ENCODE peak calls at places on chromosome 2, in eight cellular contexts. One of them, this sample, is unnamed.

GRCh38 chr2:128281852-128282245 is 36.8 kb downstream of the HS6ST1 start:
- DNase-seq in prostate gland: no peak
- DNase-seq in CD8-positive, alpha-beta T cell: no peak
- DNase-seq in AG10803: no peak
- DNase-seq in GM23338: no peak
- DNase-seq in astrocyte of the spinal cord: no peak
- DNase-seq in adrenal gland: no peak
- DNase-seq in epithelial cell of esophagus: no peak
- DNase-seq in this sample: no peak

GRCh38 chr2:56077352-56077915 is 106.4 kb upstream of the CCDC85A start:
- DNase-seq in prostate gland: no peak
- DNase-seq in CD8-positive, alpha-beta T cell: no peak
- DNase-seq in AG10803: peak; percentile 15
- DNase-seq in GM23338: peak; percentile 81
- DNase-seq in astrocyte of the spinal cord: peak; percentile 12
- DNase-seq in adrenal gland: no peak
- DNase-seq in epithelial cell of esophagus: peak; percentile 37
- DNase-seq in this sample: no peak

GRCh38 chr2:15112216-15112615 is 448.9 kb downstream of the NBAS start:
- DNase-seq in prostate gland: no peak
- DNase-seq in CD8-positive, alpha-beta T cell: no peak
- DNase-seq in AG10803: peak; percentile 12
- DNase-seq in GM23338: peak; percentile 67
- DNase-seq in astrocyte of the spinal cord: peak; percentile 51
- DNase-seq in adrenal gland: no peak
- DNase-seq in epithelial cell of esophagus: peak; percentile 50
- DNase-seq in this sample: peak; percentile 1

GRCh38 chr2:11187083-11187619 is 31.9 kb downstream of the SLC66A3 start:
- DNase-seq in prostate gland: no peak
- DNase-seq in CD8-positive, alpha-beta T cell: no peak
- DNase-seq in AG10803: peak; percentile 84
- DNase-seq in GM23338: no peak
- DNase-seq in astrocyte of the spinal cord: peak; percentile 68
- DNase-seq in adrenal gland: peak; percentile 42
- DNase-seq in epithelial cell of esophagus: peak; percentile 55
- DNase-seq in this sample: peak; percentile 82

GRCh38 chr2:54986266-54986665 is 64.0 kb downstream of the RTN4 start:
- DNase-seq in prostate gland: no peak
- DNase-seq in CD8-positive, alpha-beta T cell: no peak
- DNase-seq in AG10803: no peak
- DNase-seq in GM23338: no peak
- DNase-seq in astrocyte of the spinal cord: no peak
- DNase-seq in adrenal gland: no peak
- DNase-seq in epithelial cell of esophagus: no peak
- DNase-seq in this sample: peak; percentile 39

GRCh38 chr2:45212953-45213635 is 203.8 kb upstream of the SIX2 start:
- DNase-seq in prostate gland: no peak
- DNase-seq in CD8-positive, alpha-beta T cell: no peak
- DNase-seq in AG10803: no peak
- DNase-seq in GM23338: no peak
- DNase-seq in astrocyte of the spinal cord: peak; percentile 47
- DNase-seq in adrenal gland: no peak
- DNase-seq in epithelial cell of esophagus: no peak
- DNase-seq in this sample: peak; percentile 49

GRCh38 chr2:16030206-16031054 is 90.1 kb downstream of the MYCN start:
- DNase-seq in prostate gland: no peak
- DNase-seq in CD8-positive, alpha-beta T cell: no peak
- DNase-seq in AG10803: no peak
- DNase-seq in GM23338: no peak
- DNase-seq in astrocyte of the spinal cord: no peak
- DNase-seq in adrenal gland: no peak
- DNase-seq in epithelial cell of esophagus: no peak
- DNase-seq in this sample: no peak

GRCh38 chr2:111155610-111156009 is 34.9 kb downstream of the BCL2L11 start:
- DNase-seq in prostate gland: peak; percentile 27
- DNase-seq in CD8-positive, alpha-beta T cell: no peak
- DNase-seq in AG10803: no peak
- DNase-seq in GM23338: no peak
- DNase-seq in astrocyte of the spinal cord: no peak
- DNase-seq in adrenal gland: no peak
- DNase-seq in epithelial cell of esophagus: peak; percentile 90
- DNase-seq in this sample: no peak

GRCh38 chr2:235766206-235766794 is 272.5 kb downstream of the AGAP1 start:
- DNase-seq in prostate gland: peak; percentile 77
- DNase-seq in CD8-positive, alpha-beta T cell: peak; percentile 58
- DNase-seq in AG10803: peak; percentile 78
- DNase-seq in GM23338: peak; percentile 88
- DNase-seq in astrocyte of the spinal cord: peak; percentile 84
- DNase-seq in adrenal gland: peak; percentile 80
- DNase-seq in epithelial cell of esophagus: peak; percentile 70
- DNase-seq in this sample: peak; percentile 84

GRCh38 chr2:218030409-218031195 is 27.8 kb upstream of the TNS1 start:
- DNase-seq in prostate gland: no peak
- DNase-seq in CD8-positive, alpha-beta T cell: peak; percentile 41
- DNase-seq in AG10803: no peak
- DNase-seq in GM23338: no peak
- DNase-seq in astrocyte of the spinal cord: no peak
- DNase-seq in adrenal gland: peak; percentile 5
- DNase-seq in epithelial cell of esophagus: no peak
- DNase-seq in this sample: no peak

GRCh38 chr2:49255325-49256023 is 101.2 kb upstream of the FSHR start:
- DNase-seq in prostate gland: peak; percentile 33
- DNase-seq in CD8-positive, alpha-beta T cell: no peak
- DNase-seq in AG10803: peak; percentile 8
- DNase-seq in GM23338: no peak
- DNase-seq in astrocyte of the spinal cord: no peak
- DNase-seq in adrenal gland: no peak
- DNase-seq in epithelial cell of esophagus: no peak
- DNase-seq in this sample: peak; percentile 29

GRCh38 chr2:46521215-46521683 is 41.9 kb downstream of the TMEM247 start:
- DNase-seq in prostate gland: no peak
- DNase-seq in CD8-positive, alpha-beta T cell: no peak
- DNase-seq in AG10803: peak; percentile 98
- DNase-seq in GM23338: no peak
- DNase-seq in astrocyte of the spinal cord: peak; percentile 44
- DNase-seq in adrenal gland: peak; percentile 70
- DNase-seq in epithelial cell of esophagus: no peak
- DNase-seq in this sample: peak; percentile 91

DNA sequence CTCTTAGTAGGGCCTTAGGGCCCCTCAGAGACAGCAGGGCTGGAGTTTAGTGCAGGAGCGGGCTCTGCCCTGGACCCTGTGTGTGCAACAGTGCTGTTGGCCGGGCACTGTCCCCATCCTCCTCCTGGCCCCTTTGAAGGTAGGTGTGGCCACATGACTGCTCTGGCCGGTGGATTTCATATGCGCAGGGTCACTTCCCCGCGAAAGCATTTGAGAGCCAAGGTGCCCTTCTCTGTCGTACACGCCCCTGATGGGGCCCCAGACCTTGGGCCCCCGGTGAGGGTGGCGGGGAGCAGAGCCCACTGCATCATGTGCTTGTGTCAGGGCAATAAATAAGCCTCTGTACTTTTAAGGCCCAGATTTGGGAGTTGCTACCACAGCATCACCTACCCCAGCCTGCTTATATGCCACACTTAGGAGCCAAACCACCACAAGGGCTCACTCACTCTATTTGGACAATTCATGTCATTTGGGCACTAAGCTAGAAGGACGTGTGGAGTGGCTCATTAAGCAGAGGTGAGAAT is 15.5 kb downstream of the TMEM177 start:
- DNase-seq in prostate gland: no peak
- DNase-seq in CD8-positive, alpha-beta T cell: no peak
- DNase-seq in AG10803: no peak
- DNase-seq in GM23338: no peak
- DNase-seq in astrocyte of the spinal cord: no peak
- DNase-seq in adrenal gland: no peak
- DNase-seq in epithelial cell of esophagus: no peak
- DNase-seq in this sample: no peak
- H3K4me3 ChIP-seq in prostate gland: no peak overlapping the region
- H3K4me3 ChIP-seq in CD8-positive, alpha-beta T cell: no peak overlapping the region
- H3K4me3 ChIP-seq in AG10803: peak overlapping the region; percentile 33
- H3K4me3 ChIP-seq in GM23338: no peak overlapping the region
- H3K4me3 ChIP-seq in astrocyte of the spinal cord: no peak overlapping the region
- H3K4me3 ChIP-seq in adrenal gland: no peak overlapping the region
- H3K4me3 ChIP-seq in epithelial cell of esophagus: no peak overlapping the region
- H3K4me3 ChIP-seq in this sample: no peak overlapping the region

DNA sequence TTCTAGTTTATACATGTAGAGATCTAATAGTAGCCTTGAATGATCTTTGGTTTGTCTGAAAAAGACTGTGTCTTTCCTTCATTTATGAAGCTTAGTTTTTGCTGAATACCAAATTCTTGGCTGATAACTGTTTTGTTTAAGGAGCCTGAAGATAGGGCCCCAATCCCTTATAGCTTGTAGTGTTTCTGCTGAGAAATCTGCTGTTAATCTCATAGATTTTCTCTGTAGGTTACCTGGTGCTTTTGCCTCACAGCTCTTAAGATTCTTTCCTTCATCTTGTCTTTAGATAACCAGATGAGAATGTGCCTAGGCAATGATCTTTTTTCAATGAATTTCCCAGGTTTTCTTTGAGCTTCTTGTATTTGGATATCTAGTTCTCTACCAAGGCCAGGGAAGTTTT is 562.1 kb downstream of the XIRP2 start:
- DNase-seq in prostate gland: no peak
- DNase-seq in CD8-positive, alpha-beta T cell: no peak
- DNase-seq in AG10803: no peak
- DNase-seq in GM23338: no peak
- DNase-seq in astrocyte of the spinal cord: no peak
- DNase-seq in adrenal gland: no peak
- DNase-seq in epithelial cell of esophagus: no peak
- DNase-seq in this sample: no peak
- H3K4me3 ChIP-seq in prostate gland: no peak overlapping the region
- H3K4me3 ChIP-seq in CD8-positive, alpha-beta T cell: no peak overlapping the region
- H3K4me3 ChIP-seq in AG10803: no peak overlapping the region
- H3K4me3 ChIP-seq in GM23338: no peak overlapping the region
- H3K4me3 ChIP-seq in astrocyte of the spinal cord: no peak overlapping the region
- H3K4me3 ChIP-seq in adrenal gland: no peak overlapping the region
- H3K4me3 ChIP-seq in epithelial cell of esophagus: no peak overlapping the region
- H3K4me3 ChIP-seq in this sample: no peak overlapping the region

DNA sequence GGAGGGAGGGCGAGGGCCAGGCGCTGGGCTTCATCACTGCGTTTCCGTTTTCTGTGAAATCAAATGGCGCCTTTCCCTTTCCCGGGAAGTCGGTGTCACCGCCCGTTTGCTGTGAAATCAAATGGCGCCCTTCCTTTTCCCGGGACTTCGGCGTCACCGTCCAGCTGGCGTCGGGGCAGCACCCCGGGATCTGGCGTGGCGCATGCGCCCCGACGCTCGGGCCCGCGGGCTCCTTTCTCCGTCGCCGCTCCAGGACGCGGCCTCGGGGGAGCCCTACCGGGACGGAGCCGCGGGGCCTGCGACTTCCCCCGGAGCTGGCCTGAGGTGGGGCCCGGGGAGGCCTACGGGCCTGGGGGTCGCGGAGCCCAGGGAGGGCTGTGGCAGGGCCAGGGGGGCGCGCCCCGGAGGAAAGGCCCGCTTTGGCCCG is at the start of gene FAM228A:
- DNase-seq in prostate gland: no peak
- DNase-seq in CD8-positive, alpha-beta T cell: no peak
- DNase-seq in AG10803: no peak
- DNase-seq in GM23338: peak; percentile 50
- DNase-seq in astrocyte of the spinal cord: no peak
- DNase-seq in adrenal gland: no peak
- DNase-seq in epithelial cell of esophagus: no peak
- DNase-seq in this sample: no peak
- H3K4me3 ChIP-seq in prostate gland: peak within 1 kb of the TSS; percentile 13
- H3K4me3 ChIP-seq in CD8-positive, alpha-beta T cell: no peak within 1 kb of the TSS
- H3K4me3 ChIP-seq in AG10803: peak within 1 kb of the TSS; percentile 53
- H3K4me3 ChIP-seq in GM23338: peak within 1 kb of the TSS; percentile 28
- H3K4me3 ChIP-seq in astrocyte of the spinal cord: no peak within 1 kb of the TSS
- H3K4me3 ChIP-seq in adrenal gland: no peak within 1 kb of the TSS
- H3K4me3 ChIP-seq in epithelial cell of esophagus: peak within 1 kb of the TSS; percentile 15
- H3K4me3 ChIP-seq in this sample: peak within 1 kb of the TSS; percentile 38

GRCh38 chr2:25314514-25315315 is 27.0 kb downstream of the DNMT3A start:
- DNase-seq in prostate gland: peak; percentile 44
- DNase-seq in CD8-positive, alpha-beta T cell: peak; percentile 79
- DNase-seq in AG10803: no peak
- DNase-seq in GM23338: peak; percentile 93
- DNase-seq in astrocyte of the spinal cord: no peak
- DNase-seq in adrenal gland: peak; percentile 63
- DNase-seq in epithelial cell of esophagus: no peak
- DNase-seq in this sample: no peak
- H3K4me3 ChIP-seq in prostate gland: no peak overlapping the region
- H3K4me3 ChIP-seq in CD8-positive, alpha-beta T cell: peak overlapping the region; percentile 46
- H3K4me3 ChIP-seq in AG10803: no peak overlapping the region
- H3K4me3 ChIP-seq in GM23338: peak overlapping the region; percentile 28
- H3K4me3 ChIP-seq in astrocyte of the spinal cord: no peak overlapping the region
- H3K4me3 ChIP-seq in adrenal gland: no peak overlapping the region
- H3K4me3 ChIP-seq in epithelial cell of esophagus: no peak overlapping the region
- H3K4me3 ChIP-seq in this sample: no peak overlapping the region

DNA sequence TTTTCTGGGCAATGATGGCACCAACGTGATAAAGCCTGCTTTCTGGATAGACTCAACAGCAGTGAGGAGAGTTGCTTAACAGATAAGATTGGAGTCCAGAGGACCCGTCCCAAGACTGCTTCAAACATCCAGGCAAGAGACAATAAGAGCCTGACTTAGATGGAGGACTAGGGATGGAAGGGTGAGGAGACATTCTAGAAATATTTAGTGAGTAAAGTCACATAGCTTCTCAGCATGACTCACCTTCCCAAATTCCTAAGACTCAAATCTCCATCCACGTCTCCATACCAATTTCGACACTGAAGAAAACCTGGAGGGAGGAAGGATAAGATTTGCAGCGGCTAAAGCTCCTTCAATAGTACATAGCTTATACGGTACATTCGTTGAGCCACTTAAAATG is 88.2 kb upstream of the KLF7 start:
- DNase-seq in prostate gland: no peak
- DNase-seq in CD8-positive, alpha-beta T cell: no peak
- DNase-seq in AG10803: peak; percentile 98
- DNase-seq in GM23338: no peak
- DNase-seq in astrocyte of the spinal cord: peak; percentile 84
- DNase-seq in adrenal gland: no peak
- DNase-seq in epithelial cell of esophagus: peak; percentile 89
- DNase-seq in this sample: peak; percentile 86
- H3K4me3 ChIP-seq in prostate gland: no peak overlapping the region
- H3K4me3 ChIP-seq in CD8-positive, alpha-beta T cell: no peak overlapping the region
- H3K4me3 ChIP-seq in AG10803: no peak overlapping the region
- H3K4me3 ChIP-seq in GM23338: no peak overlapping the region
- H3K4me3 ChIP-seq in astrocyte of the spinal cord: no peak overlapping the region
- H3K4me3 ChIP-seq in adrenal gland: no peak overlapping the region
- H3K4me3 ChIP-seq in epithelial cell of esophagus: no peak overlapping the region
- H3K4me3 ChIP-seq in this sample: peak overlapping the region; percentile 13

DNA sequence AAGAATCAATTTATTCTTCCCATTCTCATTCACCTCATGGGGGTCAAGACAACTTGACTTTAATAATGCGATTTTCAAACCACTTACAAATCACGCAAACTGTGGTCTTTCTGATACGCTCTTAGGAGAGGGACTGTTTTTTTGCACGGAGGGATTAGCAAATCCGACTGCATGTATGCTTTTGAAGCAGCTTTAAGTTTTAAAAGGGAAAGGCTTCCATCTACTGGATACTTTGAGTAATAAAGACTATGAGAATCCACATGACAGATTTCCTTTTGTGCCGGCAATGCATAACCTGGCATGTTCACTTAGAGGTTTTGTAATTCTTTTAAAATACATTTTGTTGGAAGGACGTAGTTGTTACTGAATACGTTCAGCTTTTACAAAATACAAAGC is 322.9 kb upstream of the KCNJ3 start:
- DNase-seq in prostate gland: no peak
- DNase-seq in CD8-positive, alpha-beta T cell: no peak
- DNase-seq in AG10803: peak; percentile 54
- DNase-seq in GM23338: peak; percentile 85
- DNase-seq in astrocyte of the spinal cord: peak; percentile 63
- DNase-seq in adrenal gland: no peak
- DNase-seq in epithelial cell of esophagus: peak; percentile 71
- DNase-seq in this sample: peak; percentile 2
- H3K4me3 ChIP-seq in prostate gland: no peak overlapping the region
- H3K4me3 ChIP-seq in CD8-positive, alpha-beta T cell: no peak overlapping the region
- H3K4me3 ChIP-seq in AG10803: no peak overlapping the region
- H3K4me3 ChIP-seq in GM23338: no peak overlapping the region
- H3K4me3 ChIP-seq in astrocyte of the spinal cord: no peak overlapping the region
- H3K4me3 ChIP-seq in adrenal gland: no peak overlapping the region
- H3K4me3 ChIP-seq in epithelial cell of esophagus: no peak overlapping the region
- H3K4me3 ChIP-seq in this sample: no peak overlapping the region